ENCODE peak calls at places on chromosome 1, in four cellular contexts. One of them, this sample, is unnamed.

GRCh38 chr1:150798509-150798908 is 9.6 kb downstream of the CTSK start:
- DNase-seq in body of pancreas: no peak
- DNase-seq in PC-9: no peak
- DNase-seq in Calu3: no peak
- DNase-seq in this sample: no peak

GRCh38 chr1:210597555-210598134 is 268.9 kb downstream of the HHAT start:
- DNase-seq in PC-9: peak; percentile 95
- DNase-seq in body of pancreas: no peak
- DNase-seq in Calu3: peak; percentile 46
- DNase-seq in this sample: no peak

GRCh38 chr1:181033128-181033798 is 520 bp upstream of the MR1 start:
- DNase-seq in body of pancreas: peak; percentile 20
- DNase-seq in PC-9: no peak
- DNase-seq in Calu3: peak; percentile 8
- DNase-seq in this sample: no peak

GRCh38 chr1:109425391-109425790 is 857 bp downstream of the PSMA5 start:
- DNase-seq in Calu3: no peak
- DNase-seq in body of pancreas: no peak
- DNase-seq in PC-9: no peak
- DNase-seq in this sample: no peak

GRCh38 chr1:171160181-171160580 is 24.9 kb upstream of the FMO2 start:
- DNase-seq in Calu3: peak; percentile 11
- DNase-seq in body of pancreas: no peak
- DNase-seq in PC-9: no peak
- DNase-seq in this sample: no peak

GRCh38 chr1:68120136-68120791 is 69.8 kb upstream of the DIRAS3 start:
- DNase-seq in PC-9: peak; percentile 64
- DNase-seq in body of pancreas: peak; percentile 53
- DNase-seq in Calu3: peak; percentile 66
- DNase-seq in this sample: peak; percentile 75

GRCh38 chr1:110272045-110272444 is 61.9 kb downstream of the KCNC4 start:
- DNase-seq in body of pancreas: no peak
- DNase-seq in Calu3: no peak
- DNase-seq in PC-9: peak; percentile 42
- DNase-seq in this sample: no peak

GRCh38 chr1:244353572-244354091 is 98.1 kb downstream of the ADSS2 start:
- DNase-seq in Calu3: peak; percentile 83
- DNase-seq in PC-9: peak; percentile 91
- DNase-seq in body of pancreas: peak; percentile 26
- DNase-seq in this sample: peak; percentile 67

DNA sequence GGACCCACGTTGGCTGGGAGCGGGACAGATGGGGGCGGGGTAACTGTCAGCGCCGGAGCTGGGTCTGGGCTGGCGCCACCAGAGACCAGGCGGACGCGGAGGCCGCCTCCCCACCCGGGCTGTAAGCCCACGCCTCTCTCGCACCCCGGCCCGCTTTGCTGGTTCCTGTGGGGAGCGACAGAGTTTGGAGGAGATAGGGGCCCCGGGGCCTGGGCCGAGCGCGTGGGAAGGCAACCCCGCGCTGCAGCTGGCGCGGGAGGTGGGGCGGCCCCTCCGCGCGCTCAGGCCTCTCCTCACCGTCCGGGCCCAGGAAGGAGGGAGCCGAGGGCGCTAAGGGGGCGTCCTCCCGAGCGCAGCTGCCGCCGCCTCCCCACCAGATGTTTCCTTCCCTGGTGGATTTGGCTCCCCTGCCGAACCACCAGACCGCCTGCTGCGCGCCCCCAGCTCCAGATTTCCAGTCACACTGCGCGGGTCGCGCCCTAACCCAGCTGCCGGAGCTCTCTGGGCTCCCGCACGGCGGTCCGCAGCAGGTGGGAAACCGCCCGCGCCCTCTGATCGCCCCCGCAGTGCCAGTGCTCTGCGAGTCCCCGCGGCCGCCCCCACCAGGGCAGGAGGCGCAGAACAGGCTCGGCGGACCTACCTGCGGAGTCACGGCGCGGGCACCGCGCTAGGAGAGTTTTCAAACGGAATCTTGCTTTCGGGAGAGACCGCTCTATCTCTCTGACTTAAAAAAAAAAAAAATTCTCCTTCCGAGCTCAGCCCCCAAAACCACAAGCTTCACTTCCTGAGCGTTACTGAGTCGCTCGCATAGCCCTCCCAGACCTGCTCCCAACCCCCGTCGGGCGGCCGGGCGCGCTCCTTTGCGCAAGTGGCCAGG is 1.1 kb downstream of the GFI1 start:
- DNase-seq in PC-9: peak; percentile 45
- DNase-seq in body of pancreas: peak; percentile 90
- DNase-seq in Calu3: peak; percentile 84
- DNase-seq in this sample: no peak
- TF ChIP-seq CTCF in PC-9: peak; percentile 69
- TF ChIP-seq CTCF in body of pancreas: peak; percentile 12
- TF ChIP-seq CTCF in Calu3: peak; percentile 64
- TF ChIP-seq CTCF in this sample: peak; percentile 71

GRCh38 chr1:228074954-228075730 is 7.4 kb upstream of the ARF1 start:
- DNase-seq in Calu3: no peak
- DNase-seq in body of pancreas: no peak
- DNase-seq in PC-9: no peak
- DNase-seq in this sample: no peak
- TF ChIP-seq CTCF in Calu3: no peak
- TF ChIP-seq CTCF in body of pancreas: no peak
- TF ChIP-seq CTCF in PC-9: no peak
- TF ChIP-seq CTCF in this sample: no peak

DNA sequence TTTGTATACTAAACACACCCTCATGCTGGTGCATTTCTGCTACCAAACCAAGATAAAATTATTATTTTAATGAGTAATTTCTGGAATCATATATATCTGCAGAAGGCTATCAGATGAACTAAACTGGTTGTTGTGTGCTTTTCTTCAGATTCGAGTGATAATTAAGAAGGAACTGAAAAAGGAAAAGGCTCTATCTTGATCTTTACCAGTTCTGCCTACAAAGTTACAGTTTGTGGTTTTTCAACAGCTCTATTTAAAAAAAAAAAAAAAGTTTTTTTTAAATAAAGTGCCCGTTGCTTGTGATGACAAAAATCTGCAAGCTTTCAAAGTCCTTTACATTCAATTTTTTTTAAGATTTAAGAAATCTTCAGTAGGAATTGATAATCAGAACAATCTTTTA is 13.6 kb downstream of the DENND1B start:
- DNase-seq in body of pancreas: no peak
- DNase-seq in Calu3: no peak
- DNase-seq in PC-9: no peak
- DNase-seq in this sample: no peak
- TF ChIP-seq CTCF in body of pancreas: no peak
- TF ChIP-seq CTCF in Calu3: no peak
- TF ChIP-seq CTCF in PC-9: no peak
- TF ChIP-seq CTCF in this sample: no peak

DNA sequence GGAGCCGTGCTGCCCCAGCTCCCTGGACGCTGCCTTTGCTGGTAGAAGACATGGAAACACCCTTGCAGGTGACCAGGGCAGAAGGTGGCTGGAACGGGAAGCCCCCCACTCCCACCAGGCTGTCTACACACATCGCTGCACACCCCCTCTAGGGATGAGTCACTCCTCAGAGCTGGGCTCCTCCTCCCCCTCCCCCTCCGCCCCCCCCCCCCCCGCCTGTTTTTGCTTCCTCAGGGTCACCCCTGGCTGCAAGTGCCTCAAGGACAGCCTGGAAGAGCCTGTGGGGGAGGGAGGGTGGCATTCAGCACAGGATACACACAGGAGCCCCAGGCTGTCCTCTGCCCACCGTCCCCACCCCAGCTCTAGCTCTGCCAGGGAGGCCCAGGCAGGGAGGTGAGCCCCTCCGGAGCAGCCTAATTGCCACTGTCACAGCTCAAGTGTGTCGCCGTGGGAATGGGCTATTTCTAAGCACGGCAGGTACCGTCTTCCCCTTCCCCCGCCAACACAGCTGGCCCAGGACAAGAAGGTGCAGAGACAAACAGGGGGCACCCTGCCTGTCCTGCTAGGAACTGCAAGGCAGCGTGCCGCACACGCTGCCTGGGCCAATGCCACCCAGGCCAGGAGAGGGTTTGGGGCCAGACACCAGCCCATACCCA is 2.5 kb downstream of the FNDC10 start:
- DNase-seq in Calu3: peak; percentile 24
- DNase-seq in body of pancreas: peak; percentile 47
- DNase-seq in PC-9: no peak
- DNase-seq in this sample: no peak
- TF ChIP-seq CTCF in Calu3: peak; percentile 19
- TF ChIP-seq CTCF in body of pancreas: peak; percentile 15
- TF ChIP-seq CTCF in PC-9: no peak
- TF ChIP-seq CTCF in this sample: no peak

GRCh38 chr1:239844833-239845232 is 246.8 kb upstream of the FMN2 start:
- DNase-seq in body of pancreas: no peak
- DNase-seq in PC-9: peak; percentile 40
- DNase-seq in Calu3: no peak
- DNase-seq in this sample: no peak

GRCh38 chr1:239840327-239840726 is 251.4 kb upstream of the FMN2 start:
- DNase-seq in Calu3: no peak
- DNase-seq in PC-9: no peak
- DNase-seq in body of pancreas: no peak
- DNase-seq in this sample: no peak

GRCh38 chr1:239835946-239836345 is 255.7 kb upstream of the FMN2 start:
- DNase-seq in PC-9: no peak
- DNase-seq in body of pancreas: no peak
- DNase-seq in Calu3: no peak
- DNase-seq in this sample: no peak

GRCh38 chr1:239843556-239843955 is 248.1 kb upstream of the FMN2 start:
- DNase-seq in PC-9: no peak
- DNase-seq in body of pancreas: no peak
- DNase-seq in Calu3: no peak
- DNase-seq in this sample: no peak

GRCh38 chr1:239841635-239842034 is 250.0 kb upstream of the FMN2 start:
- DNase-seq in Calu3: no peak
- DNase-seq in PC-9: no peak
- DNase-seq in body of pancreas: no peak
- DNase-seq in this sample: no peak
- TF ChIP-seq CTCF in Calu3: no peak
- TF ChIP-seq CTCF in PC-9: no peak
- TF ChIP-seq CTCF in body of pancreas: no peak
- TF ChIP-seq CTCF in this sample: no peak

GRCh38 chr1:154199563-154199879 is 6.6 kb downstream of the CFAP141 start:
- DNase-seq in Calu3: no peak
- DNase-seq in PC-9: no peak
- DNase-seq in body of pancreas: no peak
- DNase-seq in this sample: no peak

GRCh38 chr1:154193821-154194220 is 1.9 kb upstream of the TPM3 start:
- DNase-seq in PC-9: no peak
- DNase-seq in body of pancreas: peak; percentile 91
- DNase-seq in Calu3: peak; percentile 19
- DNase-seq in this sample: no peak

GRCh38 chr1:154198756-154199562 is 7.1 kb upstream of the TPM3 start:
- DNase-seq in PC-9: no peak
- DNase-seq in Calu3: peak; percentile 53
- DNase-seq in body of pancreas: peak; percentile 53
- DNase-seq in this sample: no peak
- TF ChIP-seq CTCF in PC-9: peak; percentile 74
- TF ChIP-seq CTCF in Calu3: peak; percentile 57
- TF ChIP-seq CTCF in body of pancreas: peak; percentile 47
- TF ChIP-seq CTCF in this sample: peak; percentile 80

DNA sequence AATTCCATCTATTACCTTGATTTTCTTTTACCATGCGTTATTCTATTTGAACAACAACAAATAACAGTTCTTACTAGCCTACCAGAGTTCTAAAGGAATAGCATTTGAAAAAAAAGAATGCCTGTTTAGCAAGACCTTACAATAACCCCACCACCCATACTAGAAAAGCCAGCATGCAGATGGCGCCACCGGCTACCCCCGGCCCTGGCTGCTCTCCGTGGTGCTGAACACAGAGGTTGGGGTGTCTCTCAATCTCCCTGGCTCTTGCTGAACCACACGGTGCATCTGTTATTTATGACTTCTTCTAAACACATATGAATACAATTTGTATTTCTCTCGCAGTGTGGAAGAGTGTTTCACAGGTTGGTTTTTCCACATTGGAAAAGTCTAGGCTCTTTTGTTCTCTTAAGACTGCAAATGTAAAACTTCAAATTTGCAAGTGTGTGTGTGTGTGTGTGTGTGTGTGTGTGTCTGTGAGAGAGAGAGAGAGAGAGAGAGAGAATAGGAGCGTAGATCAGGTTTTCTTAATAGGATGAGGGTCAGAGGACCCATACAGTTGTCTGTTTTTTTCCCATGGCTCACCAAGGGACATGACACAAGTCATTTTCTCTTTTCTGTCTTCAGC is 13.6 kb downstream of the GRIK3 start:
- DNase-seq in Calu3: peak; percentile 18
- DNase-seq in PC-9: no peak
- DNase-seq in body of pancreas: no peak
- DNase-seq in this sample: no peak
- TF ChIP-seq CTCF in Calu3: no peak
- TF ChIP-seq CTCF in PC-9: no peak
- TF ChIP-seq CTCF in body of pancreas: no peak
- TF ChIP-seq CTCF in this sample: no peak

DNA sequence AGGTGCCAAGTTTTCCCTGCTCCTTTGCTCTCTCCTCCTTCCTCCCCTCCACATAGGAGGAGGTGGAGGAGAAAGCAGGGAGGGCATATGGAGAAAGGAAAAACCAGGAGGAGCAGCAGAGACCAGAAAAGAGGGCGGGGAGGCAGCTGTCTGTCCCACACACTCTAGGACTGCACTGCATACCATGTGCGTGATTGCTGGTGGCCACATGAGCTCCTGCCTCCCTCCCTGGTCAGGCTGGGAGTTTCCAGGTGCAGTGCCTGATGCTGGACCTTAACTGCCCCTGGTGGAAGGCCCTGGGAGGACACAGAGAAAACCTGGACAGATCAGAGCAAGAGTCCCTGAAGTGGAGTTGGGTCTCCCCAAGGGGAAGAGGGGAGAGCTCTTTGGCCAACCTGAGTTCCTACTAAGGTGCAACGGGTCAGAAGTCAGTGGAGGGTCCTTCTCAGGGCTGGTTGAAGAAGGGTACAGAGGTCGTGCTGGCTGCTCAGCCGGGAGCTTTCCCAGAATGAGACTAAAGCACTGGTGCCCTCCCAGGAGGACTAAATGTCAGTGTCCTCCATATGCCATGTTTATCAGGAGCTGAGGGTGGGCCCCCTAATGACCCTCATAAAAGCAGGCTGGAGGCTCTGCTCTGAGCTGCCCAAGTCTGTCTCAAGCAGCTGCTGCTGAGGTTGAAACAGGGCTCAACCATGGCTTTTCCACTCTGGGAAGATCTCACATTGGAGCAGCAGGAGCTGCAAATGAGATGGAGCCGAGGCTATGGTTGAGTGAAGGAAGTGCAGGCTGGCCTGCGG is 3.5 kb upstream of the LGR6 start:
- DNase-seq in PC-9: no peak
- DNase-seq in body of pancreas: no peak
- DNase-seq in Calu3: peak; percentile 68
- DNase-seq in this sample: no peak
- TF ChIP-seq CTCF in PC-9: no peak
- TF ChIP-seq CTCF in body of pancreas: no peak
- TF ChIP-seq CTCF in Calu3: peak; percentile 36
- TF ChIP-seq CTCF in this sample: peak; percentile 18

DNA sequence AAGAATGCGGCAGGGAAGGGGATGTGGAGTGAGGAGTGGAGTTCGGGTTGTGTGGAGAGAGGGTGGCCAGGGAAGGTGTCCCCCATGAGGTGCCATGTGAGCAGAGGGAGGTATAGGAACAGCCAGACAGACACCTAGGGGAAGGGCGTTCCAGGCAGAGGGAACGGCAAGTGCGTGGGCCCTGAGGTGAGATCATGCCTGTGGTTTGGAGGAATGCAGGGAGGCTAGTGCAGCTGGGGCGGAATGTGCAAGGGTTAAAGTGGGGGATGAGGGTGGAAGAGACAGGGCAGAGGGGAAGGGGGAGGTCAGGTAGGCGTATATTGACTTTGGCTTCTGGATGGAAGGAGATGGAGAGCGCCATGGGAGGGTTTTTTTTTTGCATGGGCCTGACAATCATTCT is 31.6 kb upstream of the PADI6 start:
- DNase-seq in PC-9: peak; percentile 43
- DNase-seq in Calu3: no peak
- DNase-seq in body of pancreas: no peak
- DNase-seq in this sample: no peak
- TF ChIP-seq CTCF in PC-9: no peak
- TF ChIP-seq CTCF in Calu3: no peak
- TF ChIP-seq CTCF in body of pancreas: no peak
- TF ChIP-seq CTCF in this sample: no peak